ENCODE peak calls at places on chromosome 4, in five cellular contexts. V is tibial artery, S is lower leg skin, Z is fibroblast of the aortic adventitia, F is GM06990. K is an unnamed sample.
A peak's percentile ranks its signal among the peaks of the same experiment; 100 is the strongest.

GRCh38 chr4:163991268-163991667 is 496.8 kb downstream of the TMA16 start:
- DNase-seq in F (no peak), V (no peak), S (no peak), Z (no peak), K (no peak)

GRCh38 chr4:143186634-143187033 is 1.9 kb downstream of the USP38 start:
- DNase-seq in F (no peak), S (no peak), V (no peak), Z (peak; percentile 26), K (no peak)

GRCh38 chr4:74327751-74328150 is 19.5 kb downstream of the EPGN start:
- DNase-seq in Z (no peak), F (no peak), V (no peak), S (no peak), K (no peak)

GRCh38 chr4:121827851-121828250 is 4.2 kb upstream of the CCNA2 start:
- DNase-seq in V (no peak), Z (peak; percentile 60), S (no peak), F (no peak), K (no peak)

GRCh38 chr4:5824635-5825034 is 68.3 kb downstream of the CRMP1 start:
- DNase-seq in S (no peak), F (no peak), Z (peak; percentile 61), V (no peak), K (no peak)

GRCh38 chr4:13088726-13089658 is 395.1 kb downstream of the RAB28 start:
- DNase-seq in Z (peak; percentile 27), S (no peak), V (no peak), F (no peak), K (no peak)

GRCh38 chr4:13968723-13969122 is 341.2 kb upstream of the BOD1L1 start:
- DNase-seq in F (no peak), S (no peak), V (no peak), Z (no peak), K (no peak)

GRCh38 chr4:183200453-183200852 is 101.4 kb downstream of the WWC2 start:
- DNase-seq in V (peak; percentile 71), F (no peak), Z (peak; percentile 95), S (no peak), K (no peak)

GRCh38 chr4:100494166-100494565 is 23.7 kb downstream of the EMCN start:
- DNase-seq in F (no peak), V (no peak), S (no peak), Z (peak; percentile 40), K (no peak)

GRCh38 chr4:6245246-6246169 is 24.1 kb upstream of the WFS1 start:
- DNase-seq in F (no peak), S (no peak), Z (no peak), V (no peak), K (no peak)

GRCh38 chr4:113684534-113685091 is 76.9 kb downstream of the CAMK2D start:
- DNase-seq in V (peak; percentile 86), F (no peak), S (no peak), Z (peak; percentile 56), K (no peak)

GRCh38 chr4:81165853-81166430 is 49.1 kb downstream of the PRKG2 start:
- DNase-seq in F (no peak), S (peak; percentile 84), Z (peak; percentile 47), V (no peak), K (no peak)

GRCh38 chr4:859496-859895 is 33.6 kb upstream of the CPLX1 start:
- DNase-seq in V (no peak), S (no peak), Z (no peak), F (no peak), K (no peak)

GRCh38 chr4:123096038-123096437 is 173.6 kb upstream of the NUDT6 start:
- DNase-seq in F (no peak), S (no peak), Z (no peak), V (no peak), K (no peak)

GRCh38 chr4:7929530-7929951 is 10.1 kb downstream of the AFAP1 start:
- DNase-seq in S (peak; percentile 88), F (no peak), Z (peak; percentile 48), V (no peak), K (no peak)

GRCh38 chr4:24321151-24321550 is 263.2 kb downstream of the DHX15 start:
- DNase-seq in S (no peak), Z (peak; percentile 3), V (no peak), F (no peak), K (no peak)

GRCh38 chr4:2817701-2818350 is 24.9 kb downstream of the SH3BP2 start:
- DNase-seq in F (no peak), S (no peak), V (no peak), Z (no peak), K (no peak)

GRCh38 chr4:149112109-149112508 is 669.9 kb upstream of the NR3C2 start:
- DNase-seq in S (no peak), V (no peak), F (no peak), Z (no peak), K (no peak)

GRCh38 chr4:139849219-139849618 is 183.6 kb downstream of the MGST2 start:
- DNase-seq in V (no peak), Z (no peak), F (no peak), S (no peak), K (no peak)

GRCh38 chr4:4402966-4403365 is 16.1 kb downstream of the NSG1 start:
- DNase-seq in V (no peak), S (no peak), Z (no peak), F (no peak), K (no peak)

GRCh38 chr4:8766610-8767009 is 105.0 kb downstream of the HMX1 start:
- DNase-seq in V (peak; percentile 39), Z (no peak), F (no peak), S (peak; percentile 56), K (no peak)

GRCh38 chr4:89509708-89510269 is 202.2 kb upstream of the GPRIN3 start:
- DNase-seq in Z (peak; percentile 84), S (no peak), F (peak; percentile 57), V (no peak), K (peak; percentile 49)

GRCh38 chr4:139887378-139887801 is 221.8 kb downstream of the MGST2 start:
- DNase-seq in S (no peak), F (no peak), Z (no peak), V (no peak), K (no peak)

GRCh38 chr4:6573986-6574746 is 823 bp upstream of the MAN2B2 start:
- DNase-seq in Z (no peak), S (no peak), F (no peak), V (no peak), K (no peak)

GRCh38 chr4:3226467-3226866 is 22.5 kb upstream of the MSANTD1 start:
- DNase-seq in S (no peak), Z (no peak), F (no peak), V (peak; percentile 51), K (no peak)

GRCh38 chr4:7812921-7813320 is 126.7 kb downstream of the AFAP1 start:
- DNase-seq in Z (no peak), S (no peak), F (no peak), V (no peak), K (no peak)

GRCh38 chr4:56619160-56619559 is 61.9 kb downstream of the HOPX start:
- DNase-seq in V (no peak), F (peak; percentile 15), S (no peak), Z (peak; percentile 9), K (no peak)

GRCh38 chr4:38605181-38605764 is 58.7 kb upstream of the KLF3 start:
- DNase-seq in S (no peak), V (no peak), Z (no peak), F (no peak), K (no peak)

GRCh38 chr4:174423257-174423944 is 98.9 kb downstream of the HPGD start:
- DNase-seq in Z (peak; percentile 76), F (peak; percentile 15), V (no peak), S (peak; percentile 90), K (no peak)

GRCh38 chr4:172996571-172997216 is 171.9 kb upstream of the GALNT7 start:
- DNase-seq in S (no peak), F (no peak), Z (peak; percentile 84), V (no peak), K (no peak)

GRCh38 chr4:172995161-172995560 is 173.4 kb upstream of the GALNT7 start:
- DNase-seq in F (no peak), V (no peak), S (no peak), Z (no peak), K (no peak)

GRCh38 chr4:172989984-172990711 is 178.5 kb upstream of the GALNT7 start:
- DNase-seq in Z (no peak), S (no peak), F (no peak), V (no peak), K (no peak)

GRCh38 chr4:172995704-172996103 is 172.9 kb upstream of the GALNT7 start:
- DNase-seq in F (no peak), Z (no peak), S (no peak), V (no peak), K (no peak)

DNA sequence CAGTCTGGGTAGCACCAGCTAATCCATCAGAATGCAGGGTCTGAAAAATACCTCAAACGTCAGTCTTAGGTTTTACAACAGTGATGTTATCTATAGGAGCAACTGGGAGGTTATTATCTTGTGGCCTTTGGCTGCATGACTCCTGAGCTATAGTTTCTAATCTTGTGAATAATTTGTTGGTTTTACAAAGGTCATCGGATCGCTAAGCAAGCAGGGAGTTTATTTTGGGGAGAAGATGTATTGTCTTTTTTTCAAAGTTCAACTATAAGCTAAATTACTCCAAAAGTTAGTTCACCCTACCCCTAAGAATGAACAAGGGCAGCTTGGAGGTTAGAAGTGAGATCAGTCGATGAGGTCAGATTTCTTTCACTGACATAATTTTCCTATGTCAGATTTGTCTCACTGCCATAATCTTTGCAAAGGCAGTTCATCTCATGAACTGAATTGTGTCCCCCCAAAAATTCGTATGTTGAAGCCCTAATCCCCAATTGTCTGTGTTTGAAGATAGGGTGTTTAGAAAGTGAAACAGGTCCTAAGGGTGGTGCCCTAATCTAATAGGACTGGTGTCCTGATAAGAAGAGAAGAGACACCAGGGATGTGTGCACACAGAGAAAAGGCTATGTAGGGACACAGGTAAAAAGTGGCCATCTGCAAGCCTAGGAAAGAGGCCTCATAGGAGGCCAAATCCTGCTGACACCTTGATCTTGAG is 175.8 kb upstream of the GALNT7 start:
- DNase-seq in V (no peak), F (no peak), Z (no peak), S (no peak), K (no peak)
- H3K4me3 ChIP-seq in V (no peak overlapping the region), F (no peak overlapping the region), Z (no peak overlapping the region), S (no peak overlapping the region), K (no peak overlapping the region)

DNA sequence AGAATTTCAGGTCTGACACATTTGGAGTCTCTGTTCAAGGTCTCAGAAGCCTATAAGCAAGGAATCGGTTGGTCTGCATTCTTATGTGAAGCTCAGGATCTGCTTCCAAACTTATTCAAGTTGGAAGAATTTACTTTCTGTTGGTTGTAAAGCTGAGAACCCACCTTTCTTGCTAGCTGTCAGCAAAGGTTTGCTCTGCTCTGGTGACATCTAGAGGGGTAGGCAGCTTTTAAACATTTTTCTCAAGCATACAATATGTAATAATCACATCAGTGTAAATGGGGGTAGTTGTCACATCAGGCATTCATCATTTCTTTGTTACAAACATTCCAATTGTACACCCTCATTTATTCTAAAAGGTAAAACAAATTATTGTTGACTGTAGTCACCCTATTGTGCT is 935.2 kb downstream of the TRAM1L1 start:
- DNase-seq in S (no peak), V (no peak), Z (no peak), F (no peak), K (no peak)
- TF ChIP-seq CTCF in S (no peak), V (no peak), Z (no peak), F (no peak), K (no peak)

GRCh38 chr4:104128850-104129213 is 365.9 kb downstream of the CXXC4 start:
- DNase-seq in Z (no peak), F (no peak), V (no peak), S (no peak), K (no peak)

GRCh38 chr4:104128031-104128849 is 366.5 kb downstream of the CXXC4 start:
- DNase-seq in Z (no peak), S (no peak), V (no peak), F (no peak), K (no peak)

GRCh38 chr4:104129243-104129642 is 365.5 kb downstream of the CXXC4 start:
- DNase-seq in Z (no peak), F (no peak), S (no peak), V (no peak), K (no peak)
- H3K4me3 ChIP-seq in Z (no peak overlapping the region), F (no peak overlapping the region), S (no peak overlapping the region), V (no peak overlapping the region), K (no peak overlapping the region)

GRCh38 chr4:168039593-168039992 is 52.7 kb upstream of the ANXA10 start:
- DNase-seq in Z (no peak), S (no peak), F (no peak), V (no peak), K (no peak)
- TF ChIP-seq CTCF in Z (peak; percentile 7), S (no peak), F (no peak), V (no peak), K (no peak)